ENCODE peak calls at places on chromosomes 16 and 17, in six cellular contexts. H is prostate gland, N is AG04450, D is heart right ventricle, M is IMR-90, B is caudate nucleus. T is an unnamed sample.

GRCh38 chr17:7323731-7324437 is 5.3 kb downstream of the NEURL4 start:
- DNase-seq in H (peak; percentile 43), N (no peak), D (peak; percentile 61), M (peak; percentile 17), B (no peak), T (no peak)

GRCh38 chr16:68752602-68753001 is 15.5 kb downstream of the CDH1 start:
- DNase-seq in H (no peak), N (no peak), D (no peak), M (no peak), B (no peak), T (no peak)

GRCh38 chr16:46768809-46769208 is 20.7 kb upstream of the MYLK3 start:
- DNase-seq in H (no peak), N (no peak), D (no peak), M (no peak), B (no peak), T (no peak)

GRCh38 chr16:88686439-88687253 is at the start of gene SNAI3:
- DNase-seq in H (peak; percentile 78), N (no peak), D (peak; percentile 84), M (peak; percentile 24), B (no peak), T (peak; percentile 64)

GRCh38 chr17:20992987-20993862 is 49.6 kb downstream of the USP22 start:
- DNase-seq in H (peak; percentile 61), N (peak; percentile 48), D (peak; percentile 53), M (peak; percentile 71), B (peak; percentile 74), T (peak; percentile 62)

GRCh38 chr17:9924735-9925191 is 19.7 kb upstream of the RCVRN start:
- DNase-seq in H (peak; percentile 42), N (peak; percentile 21), D (no peak), M (peak; percentile 75), B (no peak), T (peak; percentile 56)

GRCh38 chr17:17165666-17166308 is 40.3 kb downstream of the PLD6 start:
- DNase-seq in H (no peak), N (no peak), D (no peak), M (no peak), B (no peak), T (no peak)

GRCh38 chr16:281660-282249 is 1.2 kb upstream of the PDIA2 start:
- DNase-seq in H (no peak), N (no peak), D (no peak), M (no peak), B (no peak), T (no peak)

GRCh38 chr17:63369233-63369632 is 76.9 kb downstream of the CYB561 start:
- DNase-seq in H (no peak), N (no peak), D (no peak), M (peak; percentile 61), B (no peak), T (no peak)

GRCh38 chr17:16652847-16653366 is 743 bp downstream of the ZNF624 start:
- DNase-seq in H (no peak), N (no peak), D (no peak), M (no peak), B (no peak), T (no peak)

GRCh38 chr16:19118938-19119431 is 5.2 kb downstream of the ITPRIPL2 start:
- DNase-seq in H (no peak), N (peak; percentile 78), D (no peak), M (peak; percentile 95), B (no peak), T (peak; percentile 84)

GRCh38 chr16:84583995-84584394 is 33.9 kb downstream of the COTL1 start:
- DNase-seq in H (no peak), N (no peak), D (no peak), M (no peak), B (peak; percentile 42), T (no peak)

GRCh38 chr16:87499189-87499486 is 6.3 kb upstream of the ZCCHC14 start:
- DNase-seq in H (no peak), N (peak; percentile 56), D (no peak), M (peak; percentile 82), B (no peak), T (peak; percentile 50)

GRCh38 chr17:39618252-39618913 is 8.4 kb upstream of the PPP1R1B start:
- DNase-seq in H (no peak), N (no peak), D (no peak), M (no peak), B (no peak), T (no peak)

GRCh38 chr17:80000955-80001354 is 34.7 kb downstream of the TBC1D16 start:
- DNase-seq in H (no peak), N (no peak), D (no peak), M (no peak), B (no peak), T (no peak)

GRCh38 chr17:61368049-61368831 is 31.4 kb upstream of the TBX2 start:
- DNase-seq in H (no peak), N (no peak), D (no peak), M (no peak), B (no peak), T (no peak)

GRCh38 chr17:43936434-43936833 is 5.8 kb downstream of the PPY start:
- DNase-seq in H (no peak), N (no peak), D (no peak), M (peak; percentile 39), B (no peak), T (no peak)

GRCh38 chr16:68227850-68228553 is 7.9 kb downstream of the ESRP2 start:
- DNase-seq in H (no peak), N (no peak), D (no peak), M (no peak), B (no peak), T (no peak)

GRCh38 chr17:35660902-35661301 is 70.5 kb upstream of the RASL10B start:
- DNase-seq in H (no peak), N (no peak), D (no peak), M (no peak), B (no peak), T (no peak)

GRCh38 chr17:37358098-37358829 is 17.5 kb upstream of the C17orf78 start:
- DNase-seq in H (peak; percentile 68), N (no peak), D (peak; percentile 23), M (peak; percentile 44), B (peak; percentile 23), T (peak; percentile 67)

GRCh38 chr17:35630530-35631148 is 43.5 kb downstream of the AP2B1 start:
- DNase-seq in H (no peak), N (no peak), D (no peak), M (peak; percentile 80), B (no peak), T (no peak)

GRCh38 chr16:1794221-1794871 is 841 bp upstream of the IGFALS start:
- DNase-seq in H (no peak), N (no peak), D (no peak), M (no peak), B (no peak), T (no peak)

GRCh38 chr16:30428055-30428454 is 1.8 kb downstream of the DCTPP1 start:
- DNase-seq in H (no peak), N (no peak), D (no peak), M (no peak), B (no peak), T (no peak)
- H3K27ac ChIP-seq in H (no peak overlapping the region), N (no peak overlapping the region), D (no peak overlapping the region), M (no peak overlapping the region), B (no peak overlapping the region), T (no peak overlapping the region)

GRCh38 chr16:11095935-11096334 is 151.6 kb downstream of the CLEC16A start:
- DNase-seq in H (no peak), N (no peak), D (no peak), M (no peak), B (no peak), T (no peak)

GRCh38 chr16:11092788-11093577 is 148.6 kb downstream of the CLEC16A start:
- DNase-seq in H (no peak), N (no peak), D (no peak), M (no peak), B (no peak), T (no peak)

GRCh38 chr16:11093578-11094074 is 149.3 kb downstream of the CLEC16A start:
- DNase-seq in H (no peak), N (no peak), D (no peak), M (no peak), B (no peak), T (no peak)

GRCh38 chr16:11094838-11095565 is 150.6 kb downstream of the CLEC16A start:
- DNase-seq in H (no peak), N (no peak), D (no peak), M (no peak), B (no peak), T (no peak)

DNA sequence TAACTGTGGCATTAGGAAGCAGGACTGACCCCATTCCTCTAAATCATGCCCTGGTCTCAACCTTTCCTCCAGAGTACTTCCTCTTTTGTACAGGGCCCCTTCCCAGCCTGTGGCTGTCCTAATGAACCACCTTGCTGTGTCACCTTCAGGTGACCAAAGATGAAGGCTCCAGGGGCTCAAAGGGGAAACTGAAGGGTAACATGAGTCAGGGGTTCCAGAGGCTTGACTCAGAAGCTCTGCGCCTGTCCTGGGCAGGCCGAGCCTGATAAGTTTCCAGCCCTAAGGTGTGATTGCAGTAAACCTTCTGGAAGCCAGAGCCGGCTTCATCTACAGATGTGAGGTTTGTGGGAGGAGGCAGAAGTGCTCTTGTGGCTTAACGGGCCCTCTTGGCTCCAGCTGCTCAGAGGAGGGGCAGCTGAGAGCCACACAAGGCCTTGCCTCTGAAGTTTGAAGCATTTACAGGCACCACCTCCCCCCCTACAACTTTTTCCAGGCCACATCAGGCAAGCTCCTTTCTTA is 149.8 kb downstream of the CLEC16A start:
- DNase-seq in H (no peak), N (peak; percentile 70), D (no peak), M (peak; percentile 86), B (no peak), T (peak; percentile 83)
- H3K27ac ChIP-seq in H (no peak overlapping the region), N (peak overlapping the region; percentile 77), D (no peak overlapping the region), M (peak overlapping the region; percentile 71), B (no peak overlapping the region), T (peak overlapping the region; percentile 55)

GRCh38 chr16:78689031-78689430 is 589.6 kb downstream of the WWOX start:
- DNase-seq in H (no peak), N (no peak), D (no peak), M (peak; percentile 1), B (no peak), T (no peak)
- H3K27ac ChIP-seq in H (no peak overlapping the region), N (no peak overlapping the region), D (no peak overlapping the region), M (no peak overlapping the region), B (no peak overlapping the region), T (no peak overlapping the region)

GRCh38 chr17:82351254-82351712 is 7.8 kb upstream of the TEX19 start:
- DNase-seq in H (no peak), N (no peak), D (peak; percentile 13), M (no peak), B (no peak), T (no peak)

GRCh38 chr17:82350182-82351030 is 8.6 kb upstream of the TEX19 start:
- DNase-seq in H (no peak), N (no peak), D (peak; percentile 9), M (no peak), B (no peak), T (no peak)

GRCh38 chr17:82348434-82348833 is 10.6 kb upstream of the TEX19 start:
- DNase-seq in H (no peak), N (no peak), D (no peak), M (no peak), B (no peak), T (no peak)

GRCh38 chr17:82348866-82349265 is 10.2 kb upstream of the TEX19 start:
- DNase-seq in H (no peak), N (no peak), D (no peak), M (no peak), B (no peak), T (no peak)

DNA sequence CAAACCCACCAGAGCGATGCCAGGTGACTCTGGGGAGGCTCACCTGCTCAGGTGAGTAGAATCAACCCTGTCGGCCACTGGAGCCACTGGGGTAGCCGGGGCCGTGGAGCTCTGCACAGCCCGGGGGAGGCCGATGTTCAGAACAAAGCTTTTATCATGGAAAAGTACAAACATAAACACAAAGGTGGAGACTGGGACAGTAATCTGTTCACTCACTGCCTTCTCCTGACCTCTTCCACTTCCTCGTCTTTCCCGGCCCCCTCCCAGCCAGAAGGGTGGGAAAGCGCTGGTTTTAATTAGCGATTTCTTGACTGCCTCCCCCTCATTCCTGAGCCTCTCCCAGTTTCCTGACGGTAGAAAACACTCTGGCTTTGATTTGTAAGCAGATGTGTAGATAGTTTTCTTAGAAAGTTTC is 9.8 kb upstream of the TEX19 start:
- DNase-seq in H (no peak), N (no peak), D (no peak), M (no peak), B (no peak), T (no peak)
- H3K27ac ChIP-seq in H (no peak overlapping the region), N (no peak overlapping the region), D (no peak overlapping the region), M (no peak overlapping the region), B (no peak overlapping the region), T (no peak overlapping the region)